ENCODE peak calls at places on chromosomes 1 and 21, in four cellular contexts. Y, Z, F and Q are unnamed samples.

GRCh38 chr1:222068101-222068500 is 326.2 kb upstream of the DUSP10 start:
- DNase-seq in Y (no peak), Z (no peak), F (no peak), Q (no peak)

GRCh38 chr1:20266642-20267041 is 24.0 kb upstream of the VWA5B1 start:
- DNase-seq in Y (no peak), Z (no peak), F (no peak), Q (no peak)

GRCh38 chr1:172642970-172643369 is 15.9 kb upstream of the FASLG start:
- DNase-seq in Y (no peak), Z (no peak), F (no peak), Q (no peak)

GRCh38 chr1:84000954-84001495 is 2.1 kb upstream of the TTLL7 start:
- DNase-seq in Y (no peak), Z (no peak), F (no peak), Q (no peak)

GRCh38 chr1:42181687-42182086 is 17.1 kb upstream of the GUCA2A start:
- DNase-seq in Y (no peak), Z (no peak), F (no peak), Q (no peak)

GRCh38 chr1:22204989-22205913 is 62.4 kb upstream of the WNT4 start:
- DNase-seq in Y (peak; percentile 69), Z (no peak), F (no peak), Q (no peak)

GRCh38 chr1:55541296-55541695 is 326.1 kb upstream of the USP24 start:
- DNase-seq in Y (no peak), Z (no peak), F (no peak), Q (no peak)

GRCh38 chr1:153548722-153549695 is at the start of gene S100A3:
- DNase-seq in Y (peak; percentile 61), Z (no peak), F (peak; percentile 71), Q (peak; percentile 73)

GRCh38 chr21:26107439-26107838 is 63.1 kb downstream of the APP start:
- DNase-seq in Y (no peak), Z (no peak), F (no peak), Q (no peak)

GRCh38 chr1:207412845-207413244 is 41.3 kb upstream of the CR2 start:
- DNase-seq in Y (no peak), Z (no peak), F (no peak), Q (no peak)

GRCh38 chr1:245969274-245969673 is 537.8 kb downstream of the SMYD3 start:
- DNase-seq in Y (no peak), Z (no peak), F (no peak), Q (peak; percentile 82)

GRCh38 chr1:20604678-20605077 is 15.8 kb downstream of the CDA start:
- DNase-seq in Y (no peak), Z (no peak), F (no peak), Q (no peak)

GRCh38 chr1:37944091-37944763 is 2.6 kb downstream of the INPP5B start:
- DNase-seq in Y (no peak), Z (no peak), F (no peak), Q (peak; percentile 56)

GRCh38 chr1:113813218-113813617 is 942 bp upstream of the RSBN1 start:
- DNase-seq in Y (no peak), Z (no peak), F (no peak), Q (no peak)

GRCh38 chr1:38558476-38559179 is 300.9 kb downstream of the RRAGC start:
- DNase-seq in Y (peak; percentile 78), Z (no peak), F (no peak), Q (no peak)

GRCh38 chr1:216600730-216601426 is 122.4 kb downstream of the ESRRG start:
- DNase-seq in Y (peak; percentile 82), Z (peak; percentile 82), F (no peak), Q (peak; percentile 62)